ENCODE peak calls at places on chromosomes 16 and 17, in four cellular contexts. One of them, this sample, is unnamed.

GRCh38 chr16:12732600-12732999 is 71.1 kb downstream of the CPPED1 start:
- DNase-seq in thoracic aorta: no peak
- DNase-seq in A549: no peak
- DNase-seq in PC-9: no peak
- DNase-seq in this sample: no peak

GRCh38 chr17:48614904-48615211 is 234 bp downstream of the HOXB8 start:
- DNase-seq in thoracic aorta: no peak
- DNase-seq in A549: no peak
- DNase-seq in PC-9: no peak
- DNase-seq in this sample: no peak

GRCh38 chr16:85126731-85127662 is 14.7 kb upstream of the CIBAR2 start:
- DNase-seq in thoracic aorta: no peak
- DNase-seq in A549: no peak
- DNase-seq in PC-9: no peak
- DNase-seq in this sample: peak; percentile 70

GRCh38 chr17:44444735-44445105 is 55.3 kb upstream of the ITGA2B start:
- DNase-seq in thoracic aorta: no peak
- DNase-seq in A549: no peak
- DNase-seq in PC-9: no peak
- DNase-seq in this sample: peak; percentile 68

GRCh38 chr17:82110298-82110697 is 12.3 kb upstream of the FASN start:
- DNase-seq in thoracic aorta: no peak
- DNase-seq in A549: peak; percentile 68
- DNase-seq in PC-9: peak; percentile 47
- DNase-seq in this sample: no peak

GRCh38 chr16:67277294-67277998 is 1.9 kb upstream of the PLEKHG4 start:
- DNase-seq in thoracic aorta: peak; percentile 63
- DNase-seq in A549: peak; percentile 80
- DNase-seq in PC-9: peak; percentile 91
- DNase-seq in this sample: peak; percentile 99

GRCh38 chr17:17839792-17840707 is 3.3 kb upstream of the SREBF1 start:
- DNase-seq in thoracic aorta: peak; percentile 41
- DNase-seq in A549: peak; percentile 95
- DNase-seq in PC-9: peak; percentile 100
- DNase-seq in this sample: peak; percentile 92

GRCh38 chr17:36920032-36921000 is 17.0 kb upstream of the LHX1 start:
- DNase-seq in thoracic aorta: no peak
- DNase-seq in A549: peak; percentile 89
- DNase-seq in PC-9: peak; percentile 84
- DNase-seq in this sample: no peak

GRCh38 chr17:3034578-3034920 is 28.9 kb downstream of the OR1D5 start:
- DNase-seq in thoracic aorta: no peak
- DNase-seq in A549: no peak
- DNase-seq in PC-9: no peak
- DNase-seq in this sample: no peak

GRCh38 chr17:81070541-81071246 is 35.7 kb downstream of the BAIAP2 start:
- DNase-seq in thoracic aorta: no peak
- DNase-seq in A549: no peak
- DNase-seq in PC-9: no peak
- DNase-seq in this sample: no peak

GRCh38 chr17:4499431-4500187 is 928 bp downstream of the SPNS2 start:
- DNase-seq in thoracic aorta: no peak
- DNase-seq in A549: peak; percentile 38
- DNase-seq in PC-9: peak; percentile 40
- DNase-seq in this sample: no peak

GRCh38 chr17:5418858-5419355 is 555 bp downstream of the NUP88 start:
- DNase-seq in thoracic aorta: no peak
- DNase-seq in A549: no peak
- DNase-seq in PC-9: peak; percentile 59
- DNase-seq in this sample: peak; percentile 55

GRCh38 chr17:65290616-65291015 is 153.4 kb downstream of the RGS9 start:
- DNase-seq in thoracic aorta: no peak
- DNase-seq in A549: no peak
- DNase-seq in PC-9: no peak
- DNase-seq in this sample: no peak

GRCh38 chr16:681746-682427 is 1.7 kb downstream of the STUB1 start:
- DNase-seq in thoracic aorta: no peak
- DNase-seq in A549: no peak
- DNase-seq in PC-9: no peak
- DNase-seq in this sample: peak; percentile 24

GRCh38 chr17:43570518-43570928 is 24.4 kb upstream of the ETV4 start:
- DNase-seq in thoracic aorta: no peak
- DNase-seq in A549: no peak
- DNase-seq in PC-9: no peak
- DNase-seq in this sample: peak; percentile 26

DNA sequence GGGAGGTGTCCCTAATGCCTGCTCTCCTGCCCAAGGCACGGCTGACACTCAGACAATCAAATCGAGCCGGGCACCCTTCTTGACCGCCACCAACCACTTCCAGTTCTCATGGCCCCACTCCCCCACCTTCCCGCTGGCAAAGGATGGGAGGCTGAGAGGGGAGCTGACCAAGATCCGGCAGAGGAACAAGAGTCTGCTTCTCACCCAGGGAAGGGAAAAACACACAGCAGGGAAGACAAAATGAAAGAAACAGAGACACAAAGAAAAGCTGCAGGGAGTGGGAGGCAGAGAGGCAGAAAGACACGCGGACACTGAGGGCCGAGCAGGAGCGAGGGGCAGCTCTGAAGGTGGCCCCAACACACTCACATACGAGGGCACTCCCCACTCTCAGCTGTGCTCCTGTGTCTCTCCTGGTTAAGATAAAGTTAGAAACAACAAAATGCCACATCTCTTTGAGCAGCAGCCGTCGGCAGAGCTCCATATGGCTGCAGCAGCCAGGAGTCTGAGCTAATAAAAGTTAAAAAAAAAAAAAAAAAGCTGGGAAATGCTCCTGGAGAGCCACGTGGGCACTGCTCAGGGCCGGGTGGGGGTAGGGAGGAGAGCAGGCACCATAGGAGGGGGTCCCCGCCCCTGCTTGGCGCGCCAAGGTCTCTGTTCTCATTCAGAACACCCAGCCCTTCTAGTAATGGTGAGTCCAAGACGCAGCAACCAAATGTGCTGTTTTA is 7.4 kb downstream of the LRRC75A start:
- DNase-seq in thoracic aorta: no peak
- DNase-seq in A549: no peak
- DNase-seq in PC-9: no peak
- DNase-seq in this sample: peak; percentile 16
- H3K4me3 ChIP-seq in thoracic aorta: peak overlapping the region; percentile 62
- H3K4me3 ChIP-seq in A549: no peak overlapping the region
- H3K4me3 ChIP-seq in PC-9: no peak overlapping the region
- H3K4me3 ChIP-seq in this sample: peak overlapping the region; percentile 17

DNA sequence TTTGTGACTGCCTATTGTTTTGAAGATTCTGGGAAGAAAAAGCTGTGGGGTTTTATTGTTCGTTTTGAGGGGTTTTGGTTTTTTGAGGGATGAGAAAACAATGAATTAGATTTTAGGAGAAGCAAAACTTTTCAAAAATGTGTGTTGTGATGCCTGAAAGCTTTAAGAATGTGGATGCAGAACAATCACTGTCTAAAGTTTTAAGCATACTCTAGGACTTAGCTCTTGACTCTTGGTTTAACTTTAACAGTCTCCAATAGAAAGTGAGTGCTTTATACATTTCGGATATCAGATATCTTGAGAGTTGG is 914 bp downstream of the CFAP52 start:
- DNase-seq in thoracic aorta: no peak
- DNase-seq in A549: no peak
- DNase-seq in PC-9: no peak
- DNase-seq in this sample: no peak
- TF ChIP-seq CTCF in thoracic aorta: peak; percentile 2
- TF ChIP-seq CTCF in A549: no peak
- TF ChIP-seq CTCF in PC-9: peak; percentile 8
- TF ChIP-seq CTCF in this sample: no peak

DNA sequence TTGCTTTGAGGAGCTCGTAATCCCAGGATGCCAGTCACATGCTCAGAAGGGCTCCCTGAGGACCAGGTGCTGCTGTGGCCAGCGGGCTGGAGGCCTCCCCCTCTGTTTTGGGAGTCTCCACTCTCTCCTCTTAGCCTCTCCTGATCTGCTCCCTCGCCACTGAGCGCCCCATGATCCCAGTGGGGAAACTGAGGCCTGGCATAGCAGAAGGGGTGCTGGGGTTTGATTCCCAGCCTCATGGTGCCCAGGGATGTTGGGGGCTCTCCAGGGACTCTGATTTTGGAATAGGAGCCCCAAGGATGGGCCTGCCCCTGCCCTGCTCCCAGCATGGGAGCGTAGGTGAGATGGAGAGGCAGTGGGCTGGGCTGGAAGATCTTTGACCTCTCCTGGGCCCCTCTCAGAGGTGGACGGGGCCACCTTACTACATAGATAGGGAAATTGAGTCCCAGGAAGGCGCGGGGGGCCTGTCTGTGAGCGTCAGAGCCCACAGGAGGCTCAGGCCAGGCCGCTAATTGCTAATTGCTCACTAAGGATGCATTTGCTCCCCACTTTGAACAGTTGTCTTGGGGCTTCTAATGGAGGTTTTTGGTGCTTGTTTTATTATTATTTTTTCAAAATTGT is 525 bp upstream of the ADCY7 start:
- DNase-seq in thoracic aorta: no peak
- DNase-seq in A549: no peak
- DNase-seq in PC-9: no peak
- DNase-seq in this sample: no peak
- H3K4me3 ChIP-seq in thoracic aorta: peak overlapping the region; percentile 71
- H3K4me3 ChIP-seq in A549: no peak overlapping the region
- H3K4me3 ChIP-seq in PC-9: peak overlapping the region; percentile 43
- H3K4me3 ChIP-seq in this sample: no peak overlapping the region

GRCh38 chr17:76434870-76435269 is 18.1 kb downstream of the UBE2O start:
- DNase-seq in thoracic aorta: no peak
- DNase-seq in A549: no peak
- DNase-seq in PC-9: no peak
- DNase-seq in this sample: no peak

GRCh38 chr17:76433693-76434092 is 19.3 kb downstream of the UBE2O start:
- DNase-seq in thoracic aorta: no peak
- DNase-seq in A549: no peak
- DNase-seq in PC-9: no peak
- DNase-seq in this sample: no peak

GRCh38 chr17:76432004-76432403 is 20.9 kb downstream of the UBE2O start:
- DNase-seq in thoracic aorta: no peak
- DNase-seq in A549: no peak
- DNase-seq in PC-9: no peak
- DNase-seq in this sample: no peak

GRCh38 chr17:76431509-76431908 is 21.4 kb downstream of the UBE2O start:
- DNase-seq in thoracic aorta: no peak
- DNase-seq in A549: no peak
- DNase-seq in PC-9: no peak
- DNase-seq in this sample: no peak

DNA sequence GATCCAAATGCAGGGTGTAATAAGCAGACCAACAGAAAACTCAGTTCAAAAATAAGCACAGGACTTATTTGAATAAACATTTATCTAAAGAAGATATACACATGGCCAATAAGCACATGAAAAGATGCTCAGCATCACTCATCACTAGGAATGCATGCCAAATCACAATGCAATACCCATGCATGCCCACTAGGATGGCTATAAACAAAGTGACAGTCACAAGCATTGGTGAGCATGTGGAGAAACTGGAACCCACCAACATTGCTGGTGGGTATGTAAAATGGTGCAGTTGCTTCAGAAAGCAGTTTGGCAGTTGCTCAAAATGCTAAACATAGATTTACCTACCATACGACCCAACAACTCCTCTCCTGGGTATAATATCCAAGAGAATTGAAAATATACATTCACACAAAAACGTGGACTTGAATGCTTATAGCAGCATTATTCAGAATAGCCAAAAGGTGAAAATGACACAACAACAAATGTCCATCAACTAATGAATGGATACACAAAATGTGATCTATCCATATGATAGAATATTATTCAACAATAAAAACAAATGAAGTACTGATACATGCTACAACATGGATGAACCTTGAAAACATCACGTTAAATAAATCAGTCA is 20.1 kb downstream of the UBE2O start:
- DNase-seq in thoracic aorta: no peak
- DNase-seq in A549: no peak
- DNase-seq in PC-9: no peak
- DNase-seq in this sample: no peak
- TF ChIP-seq CTCF in thoracic aorta: peak; percentile 26
- TF ChIP-seq CTCF in A549: peak; percentile 16
- TF ChIP-seq CTCF in PC-9: peak; percentile 64
- TF ChIP-seq CTCF in this sample: peak; percentile 54

GRCh38 chr17:63974594-63975192 is 2.0 kb upstream of the SCN4A start:
- DNase-seq in thoracic aorta: no peak
- DNase-seq in A549: peak; percentile 63
- DNase-seq in PC-9: peak; percentile 54
- DNase-seq in this sample: no peak
- H3K4me3 ChIP-seq in thoracic aorta: no peak overlapping the region
- H3K4me3 ChIP-seq in A549: no peak overlapping the region
- H3K4me3 ChIP-seq in PC-9: peak overlapping the region; percentile 43
- H3K4me3 ChIP-seq in this sample: no peak overlapping the region

GRCh38 chr16:87345721-87346424 is 28.7 kb upstream of the C16orf95 start:
- DNase-seq in thoracic aorta: no peak
- DNase-seq in A549: no peak
- DNase-seq in PC-9: no peak
- DNase-seq in this sample: no peak

GRCh38 chr16:87346517-87347060 is 29.4 kb upstream of the C16orf95 start:
- DNase-seq in thoracic aorta: no peak
- DNase-seq in A549: no peak
- DNase-seq in PC-9: no peak
- DNase-seq in this sample: no peak

GRCh38 chr16:87348616-87349157 is 31.5 kb upstream of the C16orf95 start:
- DNase-seq in thoracic aorta: no peak
- DNase-seq in A549: no peak
- DNase-seq in PC-9: no peak
- DNase-seq in this sample: no peak

GRCh38 chr16:87350031-87350430 is 32.8 kb upstream of the C16orf95 start:
- DNase-seq in thoracic aorta: no peak
- DNase-seq in A549: no peak
- DNase-seq in PC-9: no peak
- DNase-seq in this sample: no peak

GRCh38 chr16:87347932-87348615 is 30.9 kb upstream of the C16orf95 start:
- DNase-seq in thoracic aorta: no peak
- DNase-seq in A549: no peak
- DNase-seq in PC-9: no peak
- DNase-seq in this sample: no peak
- TF ChIP-seq CTCF in thoracic aorta: no peak
- TF ChIP-seq CTCF in A549: no peak
- TF ChIP-seq CTCF in PC-9: no peak
- TF ChIP-seq CTCF in this sample: no peak